ENCODE peak calls at places on chromosomes 1 and 21, in four cellular contexts. N, U, T and X are unnamed samples.

GRCh38 chr1:226978350-226979114 is 38.4 kb downstream of the COQ8A start:
- DNase-seq in N (no peak), U (no peak), T (no peak), X (no peak)

GRCh38 chr1:228445867-228446584 is 29.4 kb upstream of the TRIM17 start:
- DNase-seq in N (no peak), U (no peak), T (no peak), X (no peak)

GRCh38 chr21:41460578-41461527 is 34.8 kb downstream of the MX1 start:
- DNase-seq in N (no peak), U (peak), T (no peak), X (peak)

GRCh38 chr21:35824136-35824535 is 236.2 kb downstream of the SETD4 start:
- DNase-seq in N (no peak), U (no peak), T (no peak), X (no peak)

GRCh38 chr1:23423415-23424170 is 955 bp downstream of the TCEA3 start:
- DNase-seq in N (no peak), U (peak), T (no peak), X (peak)

GRCh38 chr1:232045134-232045533 is 418.5 kb downstream of the DISC1 start:
- DNase-seq in N (no peak), U (no peak), T (no peak), X (no peak)

GRCh38 chr21:28277324-28277723 is 715.4 kb downstream of the LTN1 start:
- DNase-seq in N (no peak), U (no peak), T (no peak), X (no peak)

GRCh38 chr1:214604543-214604942 is 1.5 kb downstream of the CENPF start:
- DNase-seq in N (no peak), U (peak), T (no peak), X (peak)

GRCh38 chr1:109240158-109241152 is 8.9 kb upstream of the CELSR2 start:
- DNase-seq in N (no peak), U (no peak), T (no peak), X (peak)

GRCh38 chr1:84165566-84165965 is 21.5 kb downstream of the PRKACB start:
- DNase-seq in N (no peak), U (no peak), T (no peak), X (no peak)

GRCh38 chr1:201184734-201185453 is 5.7 kb upstream of the IGFN1 start:
- DNase-seq in N (no peak), U (peak), T (no peak), X (peak)
- TF ChIP-seq TCF12 in N (no peak), U (no peak), T (no peak), X (peak)

GRCh38 chr1:70387507-70387906 is 23.6 kb upstream of the CTH start:
- DNase-seq in N (no peak), U (no peak), T (no peak), X (no peak)

GRCh38 chr1:70386121-70386520 is 24.9 kb upstream of the CTH start:
- DNase-seq in N (no peak), U (no peak), T (no peak), X (no peak)

GRCh38 chr1:70384542-70384941 is 26.5 kb upstream of the CTH start:
- DNase-seq in N (no peak), U (no peak), T (no peak), X (no peak)

GRCh38 chr1:70385477-70385876 is 25.6 kb upstream of the CTH start:
- DNase-seq in N (no peak), U (no peak), T (no peak), X (no peak)

DNA sequence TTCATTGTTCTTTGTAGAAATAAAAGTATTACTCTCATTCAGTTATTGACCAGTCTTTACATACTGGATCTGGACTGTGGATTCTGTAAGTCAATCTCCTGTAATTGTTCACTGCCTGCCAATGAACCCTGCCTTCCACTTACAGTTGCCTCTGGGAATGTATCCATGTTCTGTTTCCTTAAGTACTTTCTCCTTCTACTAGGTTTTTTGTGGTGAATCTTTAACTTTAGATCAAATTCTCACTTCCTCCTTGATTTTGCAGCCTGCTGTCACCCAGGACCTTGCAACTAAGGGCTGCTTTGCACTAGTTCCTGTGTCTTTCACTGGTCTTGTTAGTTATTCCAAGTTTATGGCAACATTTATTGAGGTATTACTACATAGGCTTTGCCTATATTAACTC is 28.2 kb upstream of the ANKRD13C start:
- DNase-seq in N (no peak), U (no peak), T (no peak), X (no peak)
- TF ChIP-seq TCF12 in N (no peak), U (no peak), T (no peak), X (no peak)

GRCh38 chr1:25198731-25199231 is 33.5 kb downstream of the SYF2 start:
- DNase-seq in N (no peak), U (peak), T (no peak), X (no peak)
- TF ChIP-seq TCF12 in N (no peak), U (no peak), T (no peak), X (no peak)

GRCh38 chr1:65321879-65322278 is 12.5 kb downstream of the DNAJC6 start:
- DNase-seq in N (no peak), U (no peak), T (no peak), X (no peak)

GRCh38 chr1:65317866-65318653 is 8.7 kb downstream of the DNAJC6 start:
- DNase-seq in N (no peak), U (no peak), T (no peak), X (peak)

GRCh38 chr1:65316233-65316632 is 6.9 kb downstream of the DNAJC6 start:
- DNase-seq in N (no peak), U (no peak), T (no peak), X (no peak)

GRCh38 chr1:65319754-65320153 is 10.4 kb downstream of the DNAJC6 start:
- DNase-seq in N (no peak), U (no peak), T (no peak), X (no peak)

DNA sequence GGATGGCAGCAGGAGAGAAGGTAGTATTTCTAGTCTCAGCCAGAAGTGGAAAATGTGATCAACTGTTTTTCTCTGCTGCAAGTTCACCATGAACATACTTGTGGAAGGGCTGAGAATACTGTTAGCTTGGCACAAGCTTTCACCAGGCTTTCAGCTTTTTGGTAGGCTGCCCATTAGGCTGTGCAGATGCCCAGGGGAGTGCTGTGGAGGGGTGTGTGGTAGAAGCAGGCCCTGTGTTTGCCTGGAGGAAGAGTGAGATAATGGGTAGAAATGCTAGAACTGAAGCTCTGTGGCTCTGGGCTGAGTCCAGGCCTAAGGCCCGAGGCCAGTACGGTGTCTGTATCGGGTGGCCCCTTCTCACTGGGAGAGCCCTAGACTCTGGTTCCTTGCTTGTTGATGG is 9.8 kb downstream of the DNAJC6 start:
- DNase-seq in N (no peak), U (no peak), T (no peak), X (peak)
- TF ChIP-seq TCF12 in N (no peak), U (no peak), T (no peak), X (no peak)

GRCh38 chr1:159826436-159827101 is at the start of gene SLAMF8:
- DNase-seq in N (peak), U (no peak), T (no peak), X (no peak)
- TF ChIP-seq TCF12 in N (no peak), U (no peak), T (no peak), X (no peak)

DNA sequence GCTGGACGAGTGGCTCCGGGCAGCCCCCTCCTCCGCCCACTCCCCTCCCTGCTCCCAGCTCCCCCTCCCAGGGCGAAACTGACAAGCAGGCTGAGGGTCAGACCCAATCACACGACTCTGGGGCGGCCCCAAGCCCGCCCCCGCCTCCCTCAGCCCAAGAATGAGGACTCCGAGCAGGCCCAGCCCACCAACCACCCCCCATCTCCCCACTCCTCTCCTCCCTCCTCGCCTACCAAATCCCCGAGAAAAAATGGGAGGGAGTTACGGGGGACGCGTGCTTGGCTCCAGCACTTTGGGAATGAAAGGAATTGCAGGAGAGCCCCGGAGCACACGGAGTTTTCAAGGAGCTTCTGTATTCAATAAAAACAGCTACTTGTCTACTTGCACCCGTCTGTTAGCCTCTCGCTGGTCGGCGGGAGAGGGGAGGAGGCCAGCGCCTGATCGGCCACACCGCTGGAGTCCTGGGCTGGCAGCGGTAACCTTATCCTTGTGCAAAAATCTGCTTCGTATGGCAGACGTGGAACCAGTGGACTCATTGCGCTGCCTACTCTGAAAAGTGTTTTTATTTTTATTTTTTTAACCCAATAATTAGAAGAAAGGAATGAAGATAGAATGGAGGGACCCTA is 316 bp upstream of the COL11A1 start:
- DNase-seq in N (no peak), U (no peak), T (peak), X (peak)
- TF ChIP-seq TCF12 in N (no peak), U (no peak), T (no peak), X (no peak)

GRCh38 chr1:184160236-184160635 is 108.7 kb downstream of the TSEN15 start:
- DNase-seq in N (peak), U (no peak), T (no peak), X (no peak)
- TF ChIP-seq TCF12 in N (no peak), U (no peak), T (no peak), X (peak)